ENCODE peak calls at places on chromosome 16, in nine cellular contexts. H is ascending aorta, Q is HCT116, A is transverse colon, P is sigmoid colon, X is heart right ventricle, S is astrocyte, V is body of pancreas, M is Peyer's patch. T is an unnamed sample.

GRCh38 chr16:80836846-80837245 is 32.4 kb upstream of the CDYL2 start:
- DNase-seq in H (no peak), Q (no peak), A (no peak), P (no peak), X (no peak), S (no peak), V (no peak), M (no peak), T (no peak)

GRCh38 chr16:1437606-1438005 is 6.7 kb downstream of the PERCC1 start:
- DNase-seq in H (no peak), Q (no peak), A (no peak), P (no peak), X (no peak), S (no peak), V (no peak), M (no peak), T (no peak)

GRCh38 chr16:5000573-5001001 is 33.1 kb downstream of the NAGPA start:
- DNase-seq in H (no peak), Q (no peak), A (no peak), P (no peak), X (no peak), S (no peak), V (no peak), M (no peak), T (no peak)

GRCh38 chr16:69921125-69921524 is 30.0 kb upstream of the CLEC18A start:
- DNase-seq in H (no peak), Q (no peak), A (no peak), P (no peak), X (no peak), S (peak; percentile 43), V (no peak), M (no peak), T (peak; percentile 75)

GRCh38 chr16:85615852-85616607 is 2.9 kb downstream of the GSE1 start:
- DNase-seq in H (peak; percentile 42), Q (peak; percentile 48), A (peak; percentile 83), P (peak; percentile 91), X (peak; percentile 75), S (peak; percentile 72), V (peak; percentile 84), M (peak; percentile 78), T (peak; percentile 81)

GRCh38 chr16:6149031-6149430 is 1051.4 kb upstream of the EEF2KMT start:
- DNase-seq in H (no peak), Q (no peak), A (no peak), P (no peak), X (no peak), S (no peak), V (no peak), M (no peak), T (no peak)

GRCh38 chr16:75065149-75065807 is 51.3 kb downstream of the LDHD start:
- DNase-seq in H (no peak), Q (no peak), A (peak; percentile 53), P (no peak), X (no peak), S (no peak), V (no peak), M (peak; percentile 64), T (no peak)

GRCh38 chr16:70648606-70649005 is 2.2 kb downstream of the IL34 start:
- DNase-seq in H (no peak), Q (no peak), A (no peak), P (no peak), X (no peak), S (no peak), V (no peak), M (no peak), T (no peak)

GRCh38 chr16:85767569-85767968 is 16.7 kb upstream of the C16orf74 start:
- DNase-seq in H (no peak), Q (peak; percentile 67), A (no peak), P (no peak), X (no peak), S (peak; percentile 78), V (no peak), M (no peak), T (no peak)

GRCh38 chr16:11672206-11673090 is 4.2 kb downstream of the SNN start:
- DNase-seq in H (no peak), Q (no peak), A (no peak), P (no peak), X (peak; percentile 53), S (no peak), V (peak; percentile 36), M (no peak), T (no peak)

GRCh38 chr16:11139624-11140375 is 116.2 kb downstream of the SOCS1 start:
- DNase-seq in H (no peak), Q (peak; percentile 13), A (no peak), P (no peak), X (no peak), S (no peak), V (no peak), M (peak; percentile 36), T (peak; percentile 48)

GRCh38 chr16:54647731-54648221 is 282.9 kb upstream of the IRX5 start:
- DNase-seq in H (no peak), Q (no peak), A (no peak), P (no peak), X (no peak), S (peak; percentile 75), V (no peak), M (no peak), T (no peak)

GRCh38 chr16:71288570-71288889 is 672 bp downstream of the CMTR2 start:
- DNase-seq in H (no peak), Q (no peak), A (no peak), P (no peak), X (no peak), S (peak; percentile 37), V (no peak), M (no peak), T (no peak)

GRCh38 chr16:72990003-72990521 is 57.9 kb downstream of the ZFHX3 start:
- DNase-seq in H (peak; percentile 74), Q (peak; percentile 31), A (peak; percentile 68), P (peak; percentile 95), X (peak; percentile 36), S (peak; percentile 72), V (peak; percentile 60), M (no peak), T (peak; percentile 94)

GRCh38 chr16:28538733-28539596 is at the start of gene NUPR1:
- DNase-seq in H (peak; percentile 81), Q (no peak), A (peak; percentile 94), P (peak; percentile 100), X (peak; percentile 97), S (peak; percentile 95), V (peak; percentile 97), M (peak; percentile 73), T (peak; percentile 99)

GRCh38 chr16:69073181-69073669 is 32.2 kb upstream of the HAS3 start:
- DNase-seq in H (no peak), Q (peak; percentile 93), A (no peak), P (no peak), X (no peak), S (peak; percentile 91), V (no peak), M (peak; percentile 47), T (no peak)

DNA sequence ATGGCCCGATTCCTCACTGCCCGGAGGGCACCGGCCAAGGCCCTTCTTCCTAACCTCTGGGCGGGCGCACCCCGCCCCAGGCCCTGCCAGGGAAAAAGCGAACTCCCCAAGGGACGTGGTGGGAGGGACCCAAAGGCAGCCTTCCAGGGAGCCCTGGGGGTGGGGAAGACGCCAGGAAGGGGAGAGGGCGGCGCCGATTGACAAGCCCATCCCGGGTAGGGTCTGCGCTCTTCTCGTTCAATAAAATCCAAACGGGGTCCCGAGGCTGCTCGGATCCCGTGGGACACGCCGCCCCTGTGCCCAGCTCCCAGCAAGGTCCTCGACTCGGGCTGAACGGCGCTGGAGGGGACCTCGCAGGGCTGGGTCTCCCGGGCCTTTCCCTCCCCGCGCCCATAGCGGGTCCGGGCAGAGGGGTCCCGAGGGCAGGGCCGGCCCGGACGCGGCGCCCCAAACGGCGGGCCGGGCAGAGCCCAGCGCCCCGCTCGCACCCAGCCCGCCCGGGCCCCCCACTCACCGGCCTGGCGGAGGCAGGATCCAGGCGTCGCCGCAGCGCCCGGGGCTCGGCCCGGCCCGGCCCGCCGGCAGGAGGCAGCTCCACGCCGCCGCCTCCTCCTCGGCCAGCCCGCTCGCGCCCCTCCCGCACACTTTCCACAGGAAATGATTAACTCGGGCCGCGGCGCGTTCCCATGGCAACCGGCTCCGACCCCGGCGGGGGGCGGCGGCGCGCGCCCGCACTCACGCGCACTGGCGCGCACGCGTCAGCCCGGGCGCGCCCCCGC is at the start of gene KIFC3:
- DNase-seq in H (peak; percentile 50), Q (no peak), A (peak; percentile 74), P (peak; percentile 92), X (peak; percentile 91), S (peak; percentile 65), V (peak; percentile 86), M (peak; percentile 81), T (peak; percentile 82)
- TF ChIP-seq CTCF in H (peak; percentile 76), Q (no peak), A (no peak), P (no peak), X (no peak), S (no peak), V (peak; percentile 26), M (no peak), T (peak; percentile 47)

GRCh38 chr16:57533366-57533617 is 3.1 kb downstream of the CCDC102A start:
- DNase-seq in H (no peak), Q (no peak), A (no peak), P (no peak), X (peak; percentile 5), S (no peak), V (peak; percentile 1), M (no peak), T (peak; percentile 62)
- H3K4me3 ChIP-seq in H (peak overlapping the region; percentile 46), Q (no peak overlapping the region), A (no peak overlapping the region), P (no peak overlapping the region), X (no peak overlapping the region), S (no peak overlapping the region), V (no peak overlapping the region), M (no peak overlapping the region), T (peak overlapping the region; percentile 24)

DNA sequence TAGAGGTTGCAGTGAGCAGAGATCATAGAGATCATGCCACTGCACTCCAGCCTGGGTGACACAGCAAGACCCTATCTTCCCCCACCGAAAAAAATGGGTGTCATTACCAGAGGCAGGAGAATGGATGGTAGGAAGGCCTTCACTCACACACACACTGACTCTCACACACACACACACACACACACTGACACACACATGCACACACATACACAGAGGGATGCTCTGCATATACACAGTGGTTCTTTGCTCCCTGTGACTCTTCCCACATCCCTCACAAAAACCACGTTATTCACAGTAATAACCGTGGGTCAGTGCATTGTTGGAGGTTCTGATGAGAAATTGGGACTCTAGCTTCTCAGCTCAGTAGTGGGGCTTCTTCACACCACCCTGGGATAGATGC is 300.2 kb upstream of the N4BP1 start:
- DNase-seq in H (no peak), Q (no peak), A (no peak), P (no peak), X (no peak), S (no peak), V (no peak), M (no peak), T (no peak)
- H3K27ac ChIP-seq in H (no peak overlapping the region), Q (no peak overlapping the region), A (no peak overlapping the region), P (no peak overlapping the region), X (no peak overlapping the region), S (no peak overlapping the region), V (no peak overlapping the region), M (no peak overlapping the region), T (no peak overlapping the region)

DNA sequence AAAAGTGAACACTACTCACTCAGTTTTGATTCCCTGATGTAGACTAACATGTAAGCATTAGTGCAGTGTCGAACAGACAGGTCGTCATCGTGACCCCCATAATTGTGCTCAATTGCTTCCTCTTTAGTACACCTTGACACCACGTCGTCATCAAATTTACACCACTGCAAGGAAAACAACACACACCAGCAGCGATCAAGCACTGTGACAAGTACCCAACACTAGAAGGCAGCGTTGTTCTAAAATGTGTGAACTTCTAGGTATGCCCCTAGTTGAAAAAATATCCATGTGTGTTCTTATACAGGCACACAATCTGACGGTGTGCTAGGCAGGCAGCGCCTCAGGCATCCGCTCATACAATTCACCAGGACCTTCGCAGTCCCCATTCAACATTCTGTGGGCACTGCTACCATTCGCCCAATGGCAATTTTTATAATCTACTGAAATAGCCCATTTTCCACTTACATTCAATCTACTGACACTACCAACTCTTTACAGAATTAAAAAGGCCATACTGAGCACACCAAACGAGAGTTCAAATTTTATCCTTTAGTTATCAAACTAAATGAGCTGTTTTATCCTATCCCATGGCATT is 23.1 kb downstream of the LITAFD start:
- DNase-seq in H (no peak), Q (peak; percentile 19), A (no peak), P (no peak), X (no peak), S (peak; percentile 15), V (no peak), M (no peak), T (no peak)
- TF ChIP-seq CTCF in H (no peak), Q (peak; percentile 51), A (peak; percentile 35), P (no peak), X (peak; percentile 22), S (peak; percentile 44), V (no peak), M (no peak), T (no peak)